ENCODE peak calls at places on chromosome 21, in eight cellular contexts. N is GF-D8; Y is head of caudate nucleus; C is activated CD8-positive, alpha-beta memory T cell treated with anti-CD3 and anti-CD28 coated beads, Interleukin-2, amount 50 U/mL, for 48 hours; W is NCI-H1092 treated with DMSO at 0.1 percent for 48 hours; A is HTR-8/SVneo; O is heart left ventricle; E is HuH-7.5. B is an unnamed sample.

GRCh38 chr21:42269382-42269781 is 45.8 kb downstream of the TFF3 start:
- DNase-seq in O (no peak), N (peak; percentile 70), C (no peak), A (no peak), W (no peak), E (no peak), Y (no peak), B (no peak)

GRCh38 chr21:31744162-31744800 is 12.4 kb upstream of the SCAF4 start:
- DNase-seq in N (peak; percentile 27), W (no peak), Y (no peak), C (no peak), A (no peak), O (no peak), E (no peak), B (no peak)

GRCh38 chr21:34520769-34521508 is 8.9 kb upstream of the KCNE1 start:
- DNase-seq in W (no peak), C (no peak), Y (no peak), N (peak; percentile 33), O (no peak), E (no peak), A (no peak), B (no peak)

GRCh38 chr21:35850029-35850428 is 210.3 kb downstream of the SETD4 start:
- DNase-seq in C (no peak), E (no peak), O (no peak), A (no peak), Y (no peak), W (no peak), N (no peak), B (no peak)

GRCh38 chr21:31576428-31576827 is 83.1 kb upstream of the SOD1 start:
- DNase-seq in O (no peak), E (no peak), N (no peak), A (no peak), Y (no peak), C (no peak), W (peak; percentile 55), B (no peak)

GRCh38 chr21:32543975-32544374 is 41.3 kb downstream of the TCP10L start:
- DNase-seq in Y (no peak), W (no peak), N (no peak), O (no peak), A (no peak), C (no peak), E (no peak), B (no peak)

GRCh38 chr21:24255591-24255990 is 1351.7 kb downstream of the MRPL39 start:
- DNase-seq in O (no peak), W (no peak), Y (no peak), C (no peak), A (no peak), N (no peak), E (no peak), B (no peak)

GRCh38 chr21:46155514-46156377 is at the start of gene FTCD:
- DNase-seq in A (no peak), N (no peak), E (no peak), Y (peak; percentile 1), C (peak; percentile 49), W (no peak), O (no peak), B (no peak)

GRCh38 chr21:45213392-45213791 is 74.3 kb downstream of the POFUT2 start:
- DNase-seq in O (no peak), W (no peak), A (no peak), E (no peak), C (no peak), N (no peak), Y (no peak), B (no peak)

GRCh38 chr21:42302292-42302650 is 12.9 kb downstream of the TFF3 start:
- DNase-seq in Y (peak; percentile 24), W (peak; percentile 26), O (no peak), E (no peak), N (no peak), C (no peak), A (no peak), B (no peak)

GRCh38 chr21:39313042-39313456 is 383 bp downstream of the BRWD1 start:
- DNase-seq in O (no peak), Y (peak; percentile 58), C (no peak), N (peak; percentile 37), W (peak; percentile 72), E (no peak), A (no peak), B (no peak)

GRCh38 chr21:32739946-32740345 is 12.1 kb upstream of the SYNJ1 start:
- DNase-seq in Y (no peak), A (no peak), O (no peak), W (no peak), N (no peak), C (no peak), E (no peak), B (no peak)

GRCh38 chr21:32380940-32381339 is 11.9 kb downstream of the URB1 start:
- DNase-seq in O (no peak), E (no peak), C (no peak), W (no peak), Y (no peak), N (no peak), A (no peak), B (no peak)

GRCh38 chr21:14995695-14996490 is 68.9 kb downstream of the NRIP1 start:
- DNase-seq in W (no peak), N (no peak), C (no peak), A (no peak), E (no peak), O (peak; percentile 43), Y (no peak), B (no peak)

GRCh38 chr21:35511298-35512162 is 462.4 kb upstream of the RUNX1 start:
- DNase-seq in C (no peak), N (no peak), W (no peak), A (no peak), Y (no peak), E (no peak), O (no peak), B (no peak)

GRCh38 chr21:44878053-44878982 is 4.8 kb upstream of the PTTG1IP start:
- DNase-seq in O (peak; percentile 23), E (no peak), Y (no peak), C (no peak), A (no peak), N (peak; percentile 62), W (no peak), B (no peak)

GRCh38 chr21:40719615-40720014 is 127.3 kb downstream of the DSCAM start:
- DNase-seq in E (no peak), O (no peak), C (no peak), A (no peak), Y (no peak), W (peak; percentile 52), N (no peak), B (no peak)

GRCh38 chr21:29326914-29327554 is 28.3 kb downstream of the BACH1 start:
- DNase-seq in W (no peak), C (no peak), A (no peak), E (no peak), Y (no peak), O (no peak), N (no peak), B (no peak)